ENCODE peak calls at places on chromosomes 7 and 10, in ten cellular contexts. S, H, L, N, M, G, V, A, Q and T are unnamed samples.

GRCh38 chr7:76091506-76091905 is 43.6 kb downstream of the MDH2 start:
- DNase-seq in S (peak; percentile 25), H (no peak), L (no peak), N (no peak), M (no peak), G (no peak), V (no peak), A (no peak), Q (no peak), T (no peak)

GRCh38 chr7:142771353-142771723 is 568 bp downstream of the PRSS2 start:
- DNase-seq in S (no peak), H (no peak), L (no peak), N (no peak), M (no peak), G (no peak), V (no peak), A (no peak), Q (no peak), T (no peak)

GRCh38 chr7:96183163-96183562 is 138.7 kb downstream of the SLC25A13 start:
- DNase-seq in S (no peak), H (no peak), L (no peak), N (no peak), M (no peak), G (no peak), V (no peak), A (no peak), Q (no peak), T (no peak)

GRCh38 chr7:132009778-132010177 is 453.4 kb upstream of the PODXL start:
- DNase-seq in S (no peak), H (no peak), L (no peak), N (peak; percentile 86), M (no peak), G (no peak), V (no peak), A (peak; percentile 12), Q (no peak), T (no peak)

GRCh38 chr10:43958071-43958432 is 309.4 kb upstream of the ZNF32 start:
- DNase-seq in S (no peak), H (no peak), L (no peak), N (no peak), M (no peak), G (no peak), V (no peak), A (no peak), Q (no peak), T (no peak)

GRCh38 chr7:46953008-46953407 is 628.9 kb downstream of the TNS3 start:
- DNase-seq in S (no peak), H (no peak), L (no peak), N (no peak), M (no peak), G (no peak), V (no peak), A (no peak), Q (no peak), T (no peak)

GRCh38 chr7:130732980-130733865 is 784 bp downstream of the KLF14 start:
- DNase-seq in S (peak; percentile 70), H (peak; percentile 50), L (peak; percentile 1), N (no peak), M (peak; percentile 80), G (peak; percentile 22), V (no peak), A (no peak), Q (no peak), T (peak; percentile 88)

GRCh38 chr10:118057351-118057750 is 10.6 kb upstream of the RAB11FIP2 start:
- DNase-seq in S (no peak), H (no peak), L (no peak), N (no peak), M (no peak), G (no peak), V (no peak), A (no peak), Q (no peak), T (no peak)

GRCh38 chr10:114271779-114272167 is 32.7 kb downstream of the VWA2 start:
- DNase-seq in S (peak; percentile 11), H (no peak), L (peak; percentile 95), N (peak; percentile 95), M (no peak), G (no peak), V (no peak), A (peak; percentile 94), Q (peak; percentile 84), T (no peak)

GRCh38 chr7:92834661-92835139 is 1.7 kb downstream of the CDK6 start:
- DNase-seq in S (peak; percentile 72), H (no peak), L (no peak), N (peak; percentile 30), M (peak; percentile 45), G (no peak), V (no peak), A (no peak), Q (no peak), T (no peak)

GRCh38 chr7:71227126-71227525 is 95.2 kb downstream of the GALNT17 start:
- DNase-seq in S (no peak), H (no peak), L (no peak), N (no peak), M (no peak), G (no peak), V (no peak), A (no peak), Q (no peak), T (no peak)

GRCh38 chr10:34492081-34492480 is 323.0 kb downstream of the PARD3 start:
- DNase-seq in S (peak; percentile 97), H (no peak), L (no peak), N (no peak), M (no peak), G (no peak), V (no peak), A (no peak), Q (no peak), T (no peak)

GRCh38 chr10:1057106-1057657 is 997 bp downstream of the WDR37 start:
- DNase-seq in S (peak; percentile 34), H (no peak), L (no peak), N (peak; percentile 12), M (peak; percentile 44), G (no peak), V (peak; percentile 47), A (peak; percentile 6), Q (peak; percentile 53), T (peak; percentile 49)

GRCh38 chr10:59465089-59465488 is 102.7 kb upstream of the FAM13C start:
- DNase-seq in S (peak; percentile 38), H (no peak), L (peak; percentile 53), N (peak; percentile 42), M (no peak), G (no peak), V (no peak), A (peak; percentile 77), Q (no peak), T (no peak)

GRCh38 chr10:70820976-70821750 is 5.4 kb downstream of the SGPL1 start:
- DNase-seq in S (peak; percentile 34), H (no peak), L (peak; percentile 39), N (no peak), M (no peak), G (peak; percentile 13), V (no peak), A (no peak), Q (no peak), T (no peak)

GRCh38 chr7:16978358-16979244 is 96.8 kb upstream of the AGR3 start:
- DNase-seq in S (peak; percentile 90), H (no peak), L (peak; percentile 88), N (peak; percentile 55), M (no peak), G (no peak), V (no peak), A (peak; percentile 77), Q (peak; percentile 60), T (no peak)

GRCh38 chr7:93150200-93150835 is 2.1 kb upstream of the SAMD9L start:
- DNase-seq in S (peak; percentile 94), H (no peak), L (peak; percentile 73), N (peak; percentile 77), M (no peak), G (no peak), V (no peak), A (peak; percentile 42), Q (no peak), T (no peak)

GRCh38 chr10:80191589-80192270 is 13.6 kb downstream of the ANXA11 start:
- DNase-seq in S (peak; percentile 98), H (no peak), L (no peak), N (no peak), M (no peak), G (no peak), V (no peak), A (no peak), Q (no peak), T (no peak)

GRCh38 chr7:44385384-44386138 is 60.2 kb upstream of the CAMK2B start:
- DNase-seq in S (no peak), H (no peak), L (no peak), N (no peak), M (no peak), G (no peak), V (no peak), A (no peak), Q (no peak), T (peak; percentile 29)

GRCh38 chr7:2934211-2934731 is 90.2 kb upstream of the GNA12 start:
- DNase-seq in S (no peak), H (no peak), L (peak; percentile 70), N (peak; percentile 73), M (no peak), G (no peak), V (no peak), A (peak; percentile 56), Q (peak; percentile 37), T (no peak)

GRCh38 chr7:19117870-19118608 is 603 bp upstream of the TWIST1 start:
- DNase-seq in S (peak; percentile 66), H (no peak), L (peak; percentile 21), N (no peak), M (no peak), G (no peak), V (no peak), A (no peak), Q (no peak), T (no peak)

GRCh38 chr10:71084061-71084817 is 128.1 kb upstream of the UNC5B start:
- DNase-seq in S (no peak), H (no peak), L (no peak), N (no peak), M (no peak), G (no peak), V (no peak), A (no peak), Q (no peak), T (no peak)